ENCODE peak calls at places on chromosomes 7 and 10, in six cellular contexts. W is GM12878, K is GM23338, O is K562, C is HepG2, I is H1. S is an unnamed sample.

GRCh38 chr10:60726253-60726652 is 52.0 kb upstream of the CDK1 start:
- DNase-seq in I (no peak), C (no peak), W (no peak), O (no peak), K (no peak), S (no peak)

GRCh38 chr7:126211875-126212274 is 1040.9 kb downstream of the GRM8 start:
- DNase-seq in W (no peak), K (no peak), C (no peak), O (no peak), I (no peak), S (no peak)

GRCh38 chr7:156432018-156432417 is 208.6 kb upstream of the RNF32 start:
- DNase-seq in C (no peak), K (no peak), W (no peak), I (no peak), O (no peak), S (no peak)

GRCh38 chr7:871900-872537 is 4.3 kb upstream of the GET4 start:
- DNase-seq in K (no peak), O (no peak), I (no peak), C (no peak), W (no peak), S (no peak)

GRCh38 chr7:76220185-76221057 is 18.7 kb downstream of the SRRM3 start:
- DNase-seq in K (peak; percentile 94), W (no peak), O (peak; percentile 46), C (peak; percentile 49), I (peak; percentile 84), S (peak; percentile 84)

GRCh38 chr7:87206361-87206760 is 13.2 kb downstream of the TMEM243 start:
- DNase-seq in W (no peak), I (no peak), K (no peak), O (no peak), C (peak; percentile 2), S (no peak)

GRCh38 chr7:105493928-105494325 is 28.1 kb downstream of the PUS7 start:
- DNase-seq in K (no peak), W (no peak), C (no peak), O (no peak), I (no peak), S (no peak)

GRCh38 chr10:113612154-113612553 is 51.7 kb downstream of the NRAP start:
- DNase-seq in O (no peak), I (no peak), C (no peak), K (no peak), W (no peak), S (no peak)

GRCh38 chr7:12146813-12147212 is 64.3 kb upstream of the TMEM106B start:
- DNase-seq in K (peak; percentile 69), W (no peak), C (no peak), I (no peak), O (no peak), S (no peak)

GRCh38 chr7:157250605-157251228 is 86.1 kb upstream of the DNAJB6 start:
- DNase-seq in K (peak; percentile 89), O (peak; percentile 82), I (peak; percentile 74), W (no peak), C (peak; percentile 61), S (peak; percentile 72)

GRCh38 chr10:125141860-125142484 is 18.4 kb downstream of the CTBP2 start:
- DNase-seq in C (no peak), O (peak; percentile 39), I (no peak), K (no peak), W (no peak), S (no peak)

GRCh38 chr7:26549281-26549943 is 257.8 kb downstream of the SNX10 start:
- DNase-seq in O (no peak), I (no peak), W (no peak), K (no peak), C (no peak), S (no peak)

GRCh38 chr10:23384364-23384763 is 39.8 kb upstream of the C10orf67 start:
- DNase-seq in K (no peak), W (no peak), O (no peak), C (no peak), I (no peak), S (no peak)

GRCh38 chr10:76885815-76886214 is 751.8 kb downstream of the KCNMA1 start:
- DNase-seq in W (no peak), C (no peak), K (no peak), I (no peak), O (no peak), S (no peak)

GRCh38 chr7:315516-316265 is 25.7 kb downstream of the FOXL3 start:
- DNase-seq in K (no peak), W (no peak), C (no peak), O (no peak), I (no peak), S (no peak)

GRCh38 chr7:156832195-156832877 is 60.6 kb downstream of the LMBR1 start:
- DNase-seq in O (no peak), W (no peak), C (no peak), K (no peak), I (no peak), S (no peak)

GRCh38 chr7:47405921-47406765 is 175.8 kb downstream of the TNS3 start:
- DNase-seq in K (no peak), C (peak; percentile 63), W (no peak), O (no peak), I (no peak), S (no peak)

GRCh38 chr10:110008518-110009339 is 945 bp downstream of the ADD3 start:
- DNase-seq in O (no peak), W (no peak), K (peak; percentile 67), I (no peak), C (peak; percentile 52), S (no peak)

GRCh38 chr10:87761892-87762291 is 56.1 kb downstream of the ATAD1 start:
- DNase-seq in C (peak; percentile 55), I (no peak), W (no peak), O (no peak), K (no peak), S (no peak)

GRCh38 chr7:91046322-91047088 is 217.7 kb upstream of the FZD1 start:
- DNase-seq in K (no peak), W (no peak), C (no peak), O (no peak), I (no peak), S (no peak)

GRCh38 chr10:2913531-2913930 is 153.8 kb upstream of the PFKP start:
- DNase-seq in K (no peak), O (no peak), I (no peak), W (no peak), C (no peak), S (no peak)

GRCh38 chr10:122516733-122517132 is 43.8 kb upstream of the DMBT1 start:
- DNase-seq in K (no peak), O (no peak), W (no peak), I (no peak), C (no peak), S (no peak)

GRCh38 chr7:24971333-24972165 is 8.4 kb downstream of the OSBPL3 start:
- DNase-seq in O (peak; percentile 43), K (no peak), W (no peak), C (peak; percentile 80), I (no peak), S (no peak)

GRCh38 chr10:18437486-18437885 is 213.9 kb downstream of the NSUN6 start:
- DNase-seq in O (no peak), K (no peak), W (no peak), C (no peak), I (no peak), S (no peak)

GRCh38 chr7:150383710-150384397 is 4.7 kb downstream of the ZNF775 start:
- DNase-seq in W (no peak), C (peak; percentile 98), I (peak; percentile 92), K (peak; percentile 97), O (peak; percentile 58), S (peak; percentile 96)

GRCh38 chr10:8088504-8088903 is 34.0 kb downstream of the GATA3 start:
- DNase-seq in K (no peak), O (no peak), C (no peak), W (no peak), I (no peak), S (no peak)

GRCh38 chr7:20435305-20435704 is 104.6 kb downstream of the ITGB8 start:
- DNase-seq in O (no peak), K (no peak), I (no peak), W (no peak), C (no peak), S (no peak)

GRCh38 chr7:35032166-35032565 is 5.1 kb downstream of the DPY19L1 start:
- DNase-seq in C (peak; percentile 58), K (no peak), I (no peak), O (no peak), W (no peak), S (no peak)

GRCh38 chr7:56092789-56093531 is at the start of gene PHKG1:
- DNase-seq in W (no peak), O (peak; percentile 33), K (peak; percentile 40), C (peak; percentile 33), I (no peak), S (peak; percentile 36)

GRCh38 chr7:141374425-141374824 is 176.8 kb upstream of the AGK start:
- DNase-seq in K (no peak), I (no peak), O (no peak), C (no peak), W (no peak), S (no peak)

GRCh38 chr7:155644971-155645509 is 579 bp downstream of the RBM33 start:
- DNase-seq in O (peak; percentile 58), K (peak; percentile 63), C (peak; percentile 22), I (no peak), W (no peak), S (peak; percentile 22)

GRCh38 chr10:71232089-71232998 is 20.0 kb downstream of the UNC5B start:
- DNase-seq in W (no peak), I (no peak), O (no peak), K (no peak), C (no peak), S (no peak)
- TF ChIP-seq CREB1 in W (no peak), I (no peak), O (no peak), K (no peak), C (no peak), S (no peak)

DNA sequence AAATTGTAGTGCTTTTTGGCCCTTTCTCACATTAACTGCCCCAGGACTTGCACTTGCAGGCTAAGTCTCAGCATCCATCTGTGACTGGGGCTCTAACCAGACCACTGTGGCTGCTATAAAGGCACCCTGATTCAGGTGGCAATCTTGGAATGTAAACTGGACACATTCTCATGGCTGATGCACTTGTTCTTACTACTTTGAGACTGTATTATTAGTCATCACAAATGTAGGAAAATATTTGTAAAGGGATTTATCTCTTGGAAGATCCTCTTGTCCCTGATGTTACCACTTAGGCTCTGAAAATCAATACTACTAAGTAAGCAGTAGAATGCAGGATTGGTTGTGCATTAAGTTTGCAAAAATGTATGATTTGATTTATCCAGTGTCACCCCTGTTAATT is 25.0 kb downstream of the PDE1C start:
- DNase-seq in I (no peak), C (no peak), K (no peak), O (no peak), W (no peak), S (no peak)
- TF ChIP-seq CREB1 in I (no peak), C (no peak), K (no peak), O (no peak), W (no peak), S (no peak)

DNA sequence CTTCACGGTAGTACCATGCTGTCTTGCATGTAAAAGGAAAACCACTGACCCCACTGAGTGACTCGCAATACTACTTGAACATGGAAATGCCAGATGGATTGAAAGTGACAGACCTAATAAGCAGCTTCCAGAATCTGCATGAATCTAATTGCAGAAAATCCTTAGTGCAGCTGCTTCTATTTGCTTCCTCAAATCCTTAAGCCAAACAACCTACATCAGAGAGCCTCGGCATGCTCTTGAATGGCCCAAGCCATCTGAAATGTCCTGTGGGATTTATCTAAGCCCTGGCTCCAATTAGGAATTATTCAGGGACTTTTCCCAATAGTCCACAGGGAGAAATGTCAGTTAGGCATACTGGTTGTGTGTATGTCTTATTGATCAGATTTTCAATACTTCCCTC is 509.4 kb upstream of the CELF2 start:
- DNase-seq in I (no peak), O (no peak), K (no peak), C (no peak), W (no peak), S (no peak)
- TF ChIP-seq CREB1 in I (no peak), O (no peak), K (no peak), C (no peak), W (no peak), S (no peak)

GRCh38 chr10:97024181-97025073 is 161.3 kb downstream of the SLIT1 start:
- DNase-seq in C (no peak), W (peak; percentile 28), K (no peak), O (no peak), I (no peak), S (no peak)
- TF ChIP-seq CREB1 in C (no peak), W (no peak), K (no peak), O (no peak), I (no peak), S (no peak)